ENCODE peak calls at places on chromosomes 6 and 20, in seven cellular contexts. W is suprapubic skin, D is nephron progenitor cell, R is neural crest cell, I is psoas muscle, T is endothelial cell, F is coronary artery. L is an unnamed sample.

GRCh38 chr6:84836366-84836765 is 72.0 kb upstream of the TBX18 start:
- DNase-seq in W (no peak), D (no peak), R (no peak), I (no peak), T (no peak), F (no peak), L (no peak)

GRCh38 chr6:108947114-108947854 is 99.1 kb downstream of the ARMC2 start:
- DNase-seq in W (no peak), D (no peak), R (no peak), I (no peak), T (no peak), F (no peak), L (no peak)

GRCh38 chr20:13524339-13524738 is 114.4 kb downstream of the TASP1 start:
- DNase-seq in W (no peak), D (no peak), R (no peak), I (no peak), T (no peak), F (no peak), L (no peak)

GRCh38 chr6:39669117-39669690 is 56.0 kb downstream of the KIF6 start:
- DNase-seq in W (no peak), D (no peak), R (no peak), I (no peak), T (no peak), F (no peak), L (no peak)

GRCh38 chr6:143125896-143126573 is 65.3 kb downstream of the AIG1 start:
- DNase-seq in W (no peak), D (no peak), R (no peak), I (no peak), T (no peak), F (no peak), L (no peak)

GRCh38 chr6:169859401-169859977 is 108.1 kb downstream of the ERMARD start:
- DNase-seq in W (no peak), D (no peak), R (no peak), I (no peak), T (no peak), F (peak), L (no peak)

GRCh38 chr20:10779911-10780310 is 106.1 kb upstream of the JAG1 start:
- DNase-seq in W (no peak), D (no peak), R (no peak), I (no peak), T (no peak), F (no peak), L (no peak)

GRCh38 chr6:11675610-11676009 is 103.0 kb downstream of the ADTRP start:
- DNase-seq in W (no peak), D (no peak), R (no peak), I (no peak), T (no peak), F (no peak), L (no peak)

GRCh38 chr6:82863771-82864170 is 201.9 kb downstream of the UBE3D start:
- DNase-seq in W (no peak), D (no peak), R (no peak), I (no peak), T (no peak), F (no peak), L (no peak)

GRCh38 chr6:104784884-104785283 is 74.8 kb downstream of the HACE1 start:
- DNase-seq in W (no peak), D (no peak), R (no peak), I (no peak), T (peak), F (no peak), L (no peak)

GRCh38 chr6:80638222-80639055 is 532.0 kb downstream of the BCKDHB start:
- DNase-seq in W (no peak), D (no peak), R (peak), I (no peak), T (no peak), F (no peak), L (peak)

GRCh38 chr20:10648651-10649050 is 25.1 kb downstream of the JAG1 start:
- DNase-seq in W (no peak), D (no peak), R (no peak), I (no peak), T (no peak), F (peak), L (no peak)

GRCh38 chr6:125512621-125513020 is 210.9 kb upstream of the HDDC2 start:
- DNase-seq in W (no peak), D (no peak), R (no peak), I (no peak), T (no peak), F (no peak), L (peak)
- TF ChIP-seq CTCF in W (no peak), D (no peak), R (peak), I (peak), T (peak), F (no peak), L (peak)

GRCh38 chr6:90231798-90232197 is 64.8 kb downstream of the BACH2 start:
- DNase-seq in W (no peak), D (no peak), R (no peak), I (no peak), T (no peak), F (no peak), L (no peak)
- TF ChIP-seq CTCF in W (no peak), D (no peak), R (no peak), I (no peak), T (no peak), F (no peak), L (no peak)

DNA sequence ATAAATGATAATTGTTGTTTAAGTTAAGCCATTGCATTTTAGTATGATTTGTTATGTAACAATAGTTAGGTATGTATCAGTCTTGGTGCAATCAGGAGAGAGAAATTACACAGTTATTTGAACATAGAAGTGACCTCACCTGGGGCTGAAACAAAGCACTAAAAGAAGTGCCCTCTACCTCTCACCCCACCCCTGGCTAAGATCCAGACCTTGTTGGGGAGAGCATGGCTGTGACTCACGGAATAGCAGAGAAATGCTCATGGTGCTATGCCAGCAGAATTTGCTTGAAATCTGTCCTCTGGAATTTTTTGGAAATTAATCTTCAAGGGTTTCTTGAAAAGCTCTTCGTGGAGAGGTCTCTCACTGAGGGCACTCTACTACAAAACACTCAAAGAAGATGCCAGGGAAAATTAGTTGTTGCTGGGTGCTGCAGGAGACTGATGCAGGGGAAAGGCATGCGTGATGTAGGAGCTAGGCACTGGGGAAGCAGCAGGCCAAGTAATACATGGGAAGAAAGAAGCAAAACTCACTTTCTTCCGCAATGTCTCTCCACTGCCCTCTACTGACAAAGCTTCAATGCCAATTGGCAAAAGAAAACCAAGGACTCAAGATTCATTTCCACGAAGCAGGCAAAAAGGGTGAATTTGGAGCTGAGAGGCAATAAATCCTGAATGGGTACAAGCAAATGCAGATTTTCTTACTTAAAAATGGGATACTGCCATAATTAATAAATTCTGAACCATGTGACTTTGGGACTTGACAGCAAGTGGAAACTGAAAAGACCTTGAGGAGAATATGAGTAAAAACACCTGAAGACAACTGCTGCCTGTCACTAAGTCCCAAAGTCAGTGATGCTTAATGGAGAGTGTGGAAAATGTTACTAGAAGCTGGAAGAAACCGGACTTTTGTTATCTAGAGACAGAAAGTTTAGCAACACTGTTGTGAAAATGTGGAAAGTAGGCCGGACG is 136.3 kb upstream of the ZNF184 start:
- DNase-seq in W (no peak), D (peak), R (no peak), I (no peak), T (peak), F (no peak), L (peak)
- TF ChIP-seq CTCF in W (no peak), D (peak), R (peak), I (peak), T (no peak), F (no peak), L (peak)

GRCh38 chr6:140064371-140064770 is 689.9 kb upstream of the CITED2 start:
- DNase-seq in W (no peak), D (no peak), R (no peak), I (no peak), T (no peak), F (no peak), L (no peak)

GRCh38 chr6:140073456-140073855 is 699.0 kb upstream of the CITED2 start:
- DNase-seq in W (no peak), D (no peak), R (no peak), I (no peak), T (no peak), F (no peak), L (no peak)

GRCh38 chr6:140071115-140071514 is 696.7 kb upstream of the CITED2 start:
- DNase-seq in W (no peak), D (no peak), R (no peak), I (no peak), T (no peak), F (no peak), L (no peak)

GRCh38 chr6:140071601-140072062 is 697.2 kb upstream of the CITED2 start:
- DNase-seq in W (no peak), D (no peak), R (no peak), I (no peak), T (no peak), F (no peak), L (no peak)

GRCh38 chr6:140069576-140069975 is 695.1 kb upstream of the CITED2 start:
- DNase-seq in W (no peak), D (no peak), R (no peak), I (no peak), T (no peak), F (no peak), L (no peak)
- TF ChIP-seq CTCF in W (no peak), D (no peak), R (no peak), I (no peak), T (no peak), F (no peak), L (no peak)

DNA sequence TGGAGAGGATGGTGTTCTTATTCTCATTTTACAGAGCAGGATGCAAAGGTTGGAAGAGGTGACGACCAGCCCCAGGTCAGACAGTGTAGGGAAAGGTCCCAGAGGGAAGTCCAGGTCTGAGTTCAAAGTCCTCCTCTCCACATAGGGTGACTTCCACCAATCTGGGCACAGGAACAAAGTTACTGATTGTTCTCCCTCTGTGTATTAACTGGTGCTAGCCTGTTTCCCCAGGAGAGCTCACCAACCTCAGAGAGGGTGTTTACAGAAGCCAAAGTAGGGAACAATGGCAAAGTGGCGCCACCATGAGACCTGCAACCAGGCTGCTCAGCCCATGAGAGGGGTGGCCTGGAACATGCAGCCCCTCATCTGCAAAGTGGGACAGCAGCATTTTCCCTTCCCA is 16.8 kb upstream of the SIRPB1 start:
- DNase-seq in W (no peak), D (no peak), R (no peak), I (no peak), T (no peak), F (no peak), L (no peak)
- TF ChIP-seq CTCF in W (no peak), D (no peak), R (no peak), I (no peak), T (no peak), F (no peak), L (no peak)

GRCh38 chr6:13908955-13909381 is 15.8 kb upstream of the RNF182 start:
- DNase-seq in W (no peak), D (peak), R (peak), I (no peak), T (peak), F (no peak), L (no peak)
- TF ChIP-seq CTCF in W (peak), D (peak), R (peak), I (peak), T (peak), F (peak), L (peak)

DNA sequence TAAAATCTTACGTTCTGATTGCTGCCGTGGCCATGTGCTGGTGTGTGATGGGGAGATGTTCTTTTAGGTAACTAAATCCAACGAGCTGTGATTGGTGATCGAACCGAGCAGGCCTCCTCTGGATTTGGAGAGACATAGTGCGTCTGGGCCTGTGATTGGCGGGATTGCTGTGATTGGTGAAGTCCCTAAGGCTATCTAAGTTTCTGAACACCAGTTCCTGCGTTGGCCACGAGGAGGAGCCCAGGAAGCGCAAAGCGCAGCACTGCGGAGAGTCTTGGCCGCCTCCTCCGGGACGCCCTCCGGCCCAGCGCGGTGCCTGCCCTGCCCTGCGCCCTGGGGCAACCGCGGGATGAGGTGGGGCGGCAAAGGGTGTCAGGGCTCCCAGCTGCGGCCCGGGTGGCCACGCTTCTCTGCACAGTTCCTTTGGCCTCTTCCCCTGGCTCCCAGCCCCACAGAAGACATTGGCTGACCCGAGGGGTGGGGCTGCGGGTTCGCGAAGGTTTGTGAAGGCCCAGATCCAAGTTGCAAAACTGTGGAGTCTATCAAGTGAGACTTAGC is 33.0 kb downstream of the HNF4A start:
- DNase-seq in W (peak), D (peak), R (peak), I (peak), T (peak), F (no peak), L (peak)
- TF ChIP-seq CTCF in W (peak), D (peak), R (peak), I (peak), T (peak), F (peak), L (peak)